ENCODE peak calls at places on chromosomes 13 and 19, in seven cellular contexts. E, C, P, G, Z, B and Y are unnamed samples.
A peak's percentile ranks its signal among the peaks of the same experiment; 100 is the strongest.

GRCh38 chr13:98665638-98665995 is 86.9 kb downstream of the SLC15A1 start:
- DNase-seq in E (no peak), C (no peak), P (no peak), G (peak; percentile 56), Z (no peak), B (no peak), Y (no peak)

GRCh38 chr13:79141082-79141481 is 265.0 kb downstream of the RBM26 start:
- DNase-seq in E (no peak), C (no peak), P (no peak), G (no peak), Z (no peak), B (no peak), Y (no peak)

GRCh38 chr19:56601375-56601774 is 6.3 kb downstream of the ZNF71 start:
- DNase-seq in E (no peak), C (no peak), P (no peak), G (peak; percentile 12), Z (no peak), B (no peak), Y (no peak)

GRCh38 chr13:96771501-96772367 is 222.5 kb downstream of the OXGR1 start:
- DNase-seq in E (peak; percentile 10), C (no peak), P (no peak), G (no peak), Z (no peak), B (peak; percentile 69), Y (peak; percentile 16)

GRCh38 chr13:31968473-31968872 is 63.1 kb upstream of the FRY start:
- DNase-seq in E (peak; percentile 61), C (no peak), P (no peak), G (no peak), Z (no peak), B (no peak), Y (peak; percentile 57)

GRCh38 chr19:12636631-12637030 is 25.9 kb downstream of the ZNF791 start:
- DNase-seq in E (no peak), C (no peak), P (no peak), G (no peak), Z (no peak), B (no peak), Y (no peak)

GRCh38 chr19:14149509-14149994 is 13.2 kb upstream of the ASF1B start:
- DNase-seq in E (peak; percentile 65), C (peak; percentile 66), P (peak; percentile 86), G (no peak), Z (peak; percentile 85), B (peak; percentile 60), Y (peak; percentile 27)

GRCh38 chr19:1837625-1838105 is 10.6 kb downstream of the REXO1 start:
- DNase-seq in E (peak; percentile 76), C (peak; percentile 49), P (no peak), G (peak; percentile 38), Z (peak; percentile 35), B (no peak), Y (peak; percentile 48)

GRCh38 chr19:8609210-8610040 is 1.1 kb downstream of the ADAMTS10 start:
- DNase-seq in E (peak; percentile 53), C (no peak), P (peak; percentile 90), G (no peak), Z (peak; percentile 71), B (no peak), Y (no peak)

GRCh38 chr19:20503536-20503935 is 62.0 kb downstream of the ZNF737 start:
- DNase-seq in E (no peak), C (no peak), P (no peak), G (peak; percentile 71), Z (no peak), B (no peak), Y (no peak)

GRCh38 chr13:110726726-110727125 is 13.2 kb downstream of the ING1 start:
- DNase-seq in E (no peak), C (peak; percentile 34), P (no peak), G (no peak), Z (no peak), B (no peak), Y (peak; percentile 42)

GRCh38 chr13:21033224-21033855 is 28.0 kb downstream of the LATS2 start:
- DNase-seq in E (no peak), C (no peak), P (peak; percentile 77), G (peak; percentile 89), Z (no peak), B (no peak), Y (no peak)

GRCh38 chr13:111476197-111476596 is 155.8 kb downstream of the TEX29 start:
- DNase-seq in E (no peak), C (no peak), P (no peak), G (no peak), Z (no peak), B (no peak), Y (no peak)

GRCh38 chr13:44574466-44574855 is 1.7 kb downstream of the TSC22D1 start:
- DNase-seq in E (no peak), C (no peak), P (no peak), G (peak; percentile 38), Z (no peak), B (no peak), Y (no peak)

GRCh38 chr13:44573790-44574465 is 2.2 kb downstream of the TSC22D1 start:
- DNase-seq in E (peak; percentile 20), C (peak; percentile 6), P (no peak), G (peak; percentile 56), Z (no peak), B (no peak), Y (peak; percentile 46)

GRCh38 chr13:44575741-44576395 is at the start of gene TSC22D1:
- DNase-seq in E (peak; percentile 68), C (peak; percentile 57), P (peak; percentile 73), G (peak; percentile 21), Z (peak; percentile 42), B (peak; percentile 44), Y (peak; percentile 51)

GRCh38 chr13:44575035-44575434 is 1.1 kb downstream of the TSC22D1 start:
- DNase-seq in E (no peak), C (no peak), P (no peak), G (no peak), Z (no peak), B (no peak), Y (no peak)

GRCh38 chr13:44573071-44573470 is 3.1 kb downstream of the TSC22D1 start:
- DNase-seq in E (no peak), C (no peak), P (no peak), G (no peak), Z (no peak), B (no peak), Y (no peak)
- H3K4me3 ChIP-seq in E (no peak overlapping the region), C (peak overlapping the region; percentile 5), P (peak overlapping the region; percentile 98), G (peak overlapping the region; percentile 84), Z (peak overlapping the region; percentile 95), B (no peak overlapping the region), Y (no peak overlapping the region)

DNA sequence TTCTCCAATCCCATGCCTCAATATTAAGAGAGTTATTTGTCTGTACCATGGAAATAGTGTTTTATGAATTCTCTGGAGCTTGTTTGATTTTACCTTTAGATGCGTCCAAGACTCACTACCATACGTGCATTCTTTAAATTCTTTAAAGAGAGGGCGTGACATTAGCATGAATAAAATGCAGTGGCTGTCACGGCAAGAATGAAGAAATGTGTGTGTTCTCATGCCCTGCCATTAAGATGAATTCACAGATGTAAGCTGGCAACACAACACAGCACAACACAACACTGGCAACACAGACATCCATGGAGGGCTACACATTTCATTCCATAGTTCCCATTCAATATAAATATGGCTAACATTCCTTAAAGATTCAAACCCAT is 213.4 kb downstream of the ENOX1 start:
- DNase-seq in E (no peak), C (no peak), P (no peak), G (peak; percentile 63), Z (no peak), B (no peak), Y (no peak)
- H3K36me3 ChIP-seq in E (no peaks in the 10 kb centered on the region), C (no peaks in the 10 kb centered on the region), P (no peaks in the 10 kb centered on the region), G (no peaks in the 10 kb centered on the region), Z (no peaks in the 10 kb centered on the region), B (no peaks in the 10 kb centered on the region), Y (no peaks in the 10 kb centered on the region)

DNA sequence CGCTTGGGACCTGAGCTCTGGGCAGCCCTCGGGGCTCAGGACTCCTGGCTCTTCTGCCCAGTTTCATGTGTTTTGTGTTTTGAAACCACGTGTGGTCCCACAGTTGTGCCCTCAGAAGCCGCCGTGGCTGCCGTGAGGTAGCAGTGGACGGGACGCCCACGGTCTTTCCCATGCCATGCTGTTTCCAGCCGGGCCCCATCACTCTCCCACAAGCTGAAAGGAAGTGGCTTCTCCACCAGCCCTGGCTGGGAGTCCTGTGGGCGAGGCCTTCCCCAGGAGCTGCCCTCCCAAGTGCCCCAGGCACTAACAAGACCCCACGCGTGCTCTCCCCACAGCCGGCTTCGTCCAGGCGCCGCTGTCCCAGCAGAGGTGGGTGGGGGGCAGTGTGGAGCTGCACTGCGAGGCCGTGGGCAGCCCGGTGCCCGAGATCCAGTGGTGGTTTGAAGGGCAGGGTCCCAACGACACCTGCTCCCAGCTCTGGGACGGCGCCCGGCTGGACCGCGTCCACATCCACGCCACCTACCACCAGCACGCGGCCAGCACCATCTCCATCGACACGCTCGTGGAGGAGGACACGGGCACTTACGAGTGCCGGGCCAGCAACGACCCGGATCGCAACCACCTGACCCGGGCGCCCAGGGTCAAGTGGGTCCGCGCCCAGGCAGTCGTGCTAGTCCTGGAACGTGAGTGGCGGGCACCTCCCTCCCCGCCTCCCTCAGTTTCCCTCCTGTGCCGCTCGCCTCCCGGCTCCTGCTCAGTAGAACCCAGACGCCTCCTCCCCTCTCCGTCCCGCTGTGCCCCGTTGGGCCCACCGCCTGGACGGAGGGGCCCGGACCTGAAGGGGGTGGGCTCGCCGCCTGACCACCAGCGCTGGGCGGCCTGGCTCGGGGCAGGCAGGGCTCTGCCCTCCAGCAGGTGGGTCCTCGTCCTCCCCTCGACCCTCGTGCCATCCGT is 5.3 kb downstream of the BSG start:
- DNase-seq in E (no peak), C (no peak), P (no peak), G (no peak), Z (no peak), B (no peak), Y (no peak)
- H3K4me1 ChIP-seq in E (peaks cover 26% of the 10 kb centered on the region), C (peaks cover 31% of the 10 kb centered on the region), P (no peaks in the 10 kb centered on the region), G (peaks cover 20% of the 10 kb centered on the region), Z (peaks cover 100% of the 10 kb centered on the region), B (peaks cover 8% of the 10 kb centered on the region), Y (peaks cover 12% of the 10 kb centered on the region)

GRCh38 chr13:114025432-114026127 is 51.7 kb upstream of the C13orf46 start:
- DNase-seq in E (peak; percentile 38), C (no peak), P (peak; percentile 35), G (no peak), Z (no peak), B (peak; percentile 79), Y (no peak)

GRCh38 chr13:114026128-114026880 is 52.4 kb upstream of the C13orf46 start:
- DNase-seq in E (no peak), C (no peak), P (peak; percentile 61), G (no peak), Z (no peak), B (peak; percentile 29), Y (no peak)

GRCh38 chr13:114027826-114028225 is 54.0 kb upstream of the C13orf46 start:
- DNase-seq in E (no peak), C (no peak), P (no peak), G (no peak), Z (no peak), B (peak; percentile 84), Y (no peak)

GRCh38 chr13:114024603-114025431 is 50.9 kb upstream of the C13orf46 start:
- DNase-seq in E (no peak), C (no peak), P (peak; percentile 64), G (no peak), Z (no peak), B (peak; percentile 89), Y (no peak)

DNA sequence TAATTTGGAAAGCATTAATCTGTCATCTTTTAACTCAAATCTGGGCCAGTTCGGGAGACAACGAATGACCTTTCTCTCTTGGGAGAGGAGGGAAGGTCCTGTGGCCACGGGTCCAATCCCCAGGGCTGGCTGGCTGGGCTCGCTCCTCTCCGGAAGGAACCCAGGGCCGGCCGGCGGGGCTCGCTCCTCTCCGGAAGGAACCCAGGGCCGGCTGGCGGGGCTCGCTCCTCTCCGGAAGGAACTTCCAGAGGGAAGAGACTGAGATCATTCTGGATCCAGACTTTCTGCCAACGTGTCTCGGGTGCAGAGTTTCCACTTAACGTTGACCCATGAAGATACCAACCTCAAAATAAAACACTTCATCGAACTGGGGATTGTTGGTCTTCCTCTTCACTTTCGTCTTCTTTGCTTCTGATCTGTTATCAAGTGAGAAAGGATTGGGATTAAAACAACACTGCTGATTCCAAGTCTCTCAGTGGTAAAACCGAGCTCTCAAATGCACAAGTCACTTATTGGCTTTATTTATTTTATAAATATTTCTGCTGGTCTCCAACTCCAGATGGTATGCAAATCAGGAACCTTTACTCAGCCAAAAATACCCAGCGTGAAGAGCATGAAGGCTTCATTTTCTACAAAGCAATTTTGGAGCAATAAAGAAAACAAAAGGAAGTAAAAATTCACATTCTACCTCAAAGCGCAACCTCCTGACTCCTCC is 53.3 kb upstream of the C13orf46 start:
- DNase-seq in E (no peak), C (no peak), P (no peak), G (no peak), Z (peak; percentile 66), B (peak; percentile 40), Y (no peak)
- H3K4me3 ChIP-seq in E (no peak overlapping the region), C (no peak overlapping the region), P (peak overlapping the region; percentile 5), G (no peak overlapping the region), Z (peak overlapping the region; percentile 2), B (peak overlapping the region; percentile 55), Y (no peak overlapping the region)